ENCODE peak calls at places on chromosome 15, in four cellular contexts. O, E, C and J are unnamed samples.

GRCh38 chr15:90174140-90174891 is 26.8 kb upstream of the SEMA4B start:
- DNase-seq in O (peak), E (peak), C (peak), J (peak)

GRCh38 chr15:59689626-59690236 is 611 bp upstream of the BNIP2 start:
- DNase-seq in E (peak), O (peak), C (peak), J (peak)

GRCh38 chr15:72784233-72784876 is 797 bp upstream of the ADPGK start:
- DNase-seq in C (peak), O (no peak), E (no peak), J (peak)

GRCh38 chr15:72110355-72110754 is 7.6 kb downstream of the MYO9A start:
- DNase-seq in O (no peak), C (no peak), E (no peak), J (no peak)

GRCh38 chr15:75454471-75455418 is 3.3 kb upstream of the SIN3A start:
- DNase-seq in O (no peak), C (peak), E (peak), J (peak)

GRCh38 chr15:66145242-66146182 is 108.0 kb downstream of the MEGF11 start:
- DNase-seq in O (no peak), C (peak), E (no peak), J (no peak)

GRCh38 chr15:80216911-80217310 is 35.1 kb downstream of the CTXND1 start:
- DNase-seq in O (no peak), E (no peak), C (no peak), J (no peak)

GRCh38 chr15:39729500-39729899 is 53.1 kb downstream of the FSIP1 start:
- DNase-seq in C (no peak), E (no peak), O (no peak), J (no peak)

GRCh38 chr15:41417418-41417811 is 520 bp downstream of the RTF1 start:
- DNase-seq in C (peak), E (no peak), O (no peak), J (peak)

GRCh38 chr15:61828008-61828407 is 232.2 kb downstream of the VPS13C start:
- DNase-seq in C (peak), E (no peak), O (no peak), J (no peak)

GRCh38 chr15:96311639-96312038 is 18.9 kb upstream of the NR2F2 start:
- DNase-seq in O (no peak), E (no peak), C (no peak), J (no peak)

GRCh38 chr15:96314508-96314907 is 16.0 kb upstream of the NR2F2 start:
- DNase-seq in O (no peak), E (no peak), C (no peak), J (no peak)

GRCh38 chr15:96316953-96317629 is 13.4 kb upstream of the NR2F2 start:
- DNase-seq in O (no peak), C (no peak), E (no peak), J (no peak)

GRCh38 chr15:96309143-96309542 is 21.4 kb upstream of the NR2F2 start:
- DNase-seq in O (no peak), C (no peak), E (no peak), J (no peak)

GRCh38 chr15:96312641-96313335 is 17.7 kb upstream of the NR2F2 start:
- DNase-seq in O (no peak), E (no peak), C (no peak), J (no peak)
- H3K4me3 ChIP-seq in O (no peak), E (no peak), C (no peak), J (no peak)

DNA sequence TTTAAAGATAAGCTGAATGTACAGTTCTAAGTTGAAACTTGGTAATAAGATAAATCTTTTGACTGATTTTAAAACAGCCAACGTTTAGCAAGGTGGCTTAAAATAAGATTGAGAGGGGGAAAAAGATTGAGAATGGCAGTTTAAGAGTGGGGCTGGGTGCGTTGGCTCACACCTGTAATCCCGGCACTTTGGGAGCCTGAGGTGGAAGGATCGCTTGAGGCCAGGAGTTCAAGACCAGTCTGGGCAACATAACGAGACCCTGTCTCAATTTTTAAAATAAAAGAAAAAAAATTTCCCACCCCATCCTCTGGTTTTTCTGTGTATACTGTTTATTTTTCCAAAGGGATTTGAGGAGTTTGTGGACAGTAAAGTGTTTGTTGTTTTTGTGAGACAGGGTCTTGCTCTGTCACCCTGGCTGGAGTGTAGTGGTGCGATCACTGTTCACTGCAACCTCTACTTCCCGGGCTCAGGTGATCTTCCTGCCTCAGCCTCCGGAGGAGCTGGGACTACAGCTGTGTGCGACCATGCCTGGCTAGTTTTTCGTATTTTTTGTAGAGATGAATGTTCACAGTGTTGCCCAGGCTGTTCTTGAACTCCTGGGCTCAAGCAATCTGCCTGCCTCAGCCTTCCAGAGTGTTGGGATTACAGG is 3.0 kb downstream of the MAPK6 start:
- DNase-seq in E (no peak), C (no peak), O (no peak), J (no peak)
- H3K4me3 ChIP-seq in E (no peak), C (no peak), O (no peak), J (no peak)

DNA sequence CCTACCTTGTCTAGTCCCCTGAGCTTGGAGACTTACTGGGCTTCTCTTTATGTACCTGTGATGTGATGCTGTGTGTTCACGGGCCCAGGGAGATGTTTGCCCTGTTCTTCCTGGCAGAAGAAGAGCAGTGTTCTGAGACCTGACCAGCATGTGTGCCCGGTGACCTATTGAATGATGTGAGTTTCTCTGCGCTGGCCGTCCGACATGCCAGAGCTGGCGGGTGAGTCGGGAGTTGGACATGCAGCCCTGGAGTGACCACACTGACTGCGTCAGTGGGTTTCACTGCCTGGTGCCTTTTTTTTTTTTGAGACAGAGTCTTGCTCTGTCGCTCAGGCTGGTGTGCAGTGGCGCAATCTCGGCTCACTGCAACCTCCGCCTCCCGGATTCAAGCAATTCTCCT is 42.3 kb downstream of the CGNL1 start:
- DNase-seq in E (no peak), O (no peak), C (no peak), J (no peak)
- H3K4me3 ChIP-seq in E (no peak), O (no peak), C (no peak), J (no peak)

GRCh38 chr15:56805466-56806146 is 72.3 kb upstream of the ZNF280D start:
- DNase-seq in C (peak), E (no peak), O (no peak), J (peak)
- H3K4me3 ChIP-seq in C (peak), E (no peak), O (no peak), J (peak)

DNA sequence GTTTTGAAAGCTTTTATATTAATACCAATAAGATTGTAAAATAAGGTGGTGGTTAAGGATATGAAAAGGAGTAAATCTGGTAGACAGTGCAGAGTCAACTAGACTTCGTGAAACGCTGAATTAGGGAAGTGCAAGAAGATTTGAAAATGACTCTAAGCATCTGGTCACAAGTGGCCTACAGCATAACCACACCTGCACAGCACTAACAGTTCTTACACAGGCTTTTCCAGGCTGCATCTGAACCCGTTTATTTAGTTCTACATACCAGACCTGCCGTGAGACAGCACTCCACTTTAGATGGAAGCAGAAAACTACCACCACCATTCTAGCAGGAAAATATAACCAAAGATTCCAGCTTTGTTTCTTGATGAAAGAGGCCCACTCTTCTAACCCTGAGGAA is 1.9 kb downstream of the DMXL2 start:
- DNase-seq in C (no peak), E (no peak), O (no peak), J (no peak)
- H3K4me3 ChIP-seq in C (peak), E (no peak), O (no peak), J (peak)

GRCh38 chr15:93862791-93863190 is 368.6 kb upstream of the MCTP2 start:
- DNase-seq in C (no peak), O (no peak), E (no peak), J (no peak)
- H3K4me3 ChIP-seq in C (no peak), O (peak), E (no peak), J (no peak)

GRCh38 chr15:82648257-82649103 is 1.3 kb upstream of the CPEB1 start:
- DNase-seq in E (no peak), O (no peak), C (no peak), J (no peak)
- H3K4me3 ChIP-seq in E (no peak), O (peak), C (peak), J (peak)

GRCh38 chr15:94855409-94856266 is 624.3 kb downstream of the MCTP2 start:
- DNase-seq in O (no peak), E (peak), C (no peak), J (no peak)

GRCh38 chr15:94857466-94857865 is 626.1 kb downstream of the MCTP2 start:
- DNase-seq in E (no peak), O (no peak), C (no peak), J (no peak)

GRCh38 chr15:94855018-94855408 is 623.7 kb downstream of the MCTP2 start:
- DNase-seq in C (no peak), E (no peak), O (no peak), J (no peak)

GRCh38 chr15:94858011-94858410 is 626.6 kb downstream of the MCTP2 start:
- DNase-seq in E (no peak), O (no peak), C (no peak), J (no peak)

GRCh38 chr15:94856267-94856854 is 625.0 kb downstream of the MCTP2 start:
- DNase-seq in O (no peak), C (no peak), E (peak), J (no peak)
- H3K4me3 ChIP-seq in O (no peak), C (no peak), E (no peak), J (no peak)